ENCODE peak calls at places on chromosomes 1 and 21, in four cellular contexts. R is small intestine, P is hepatocyte, K is upper lobe of right lung. T is an unnamed sample.

GRCh38 chr1:220748091-220748934 is at the start of gene MTARC2:
- DNase-seq in R (peak), P (peak), K (peak), T (no peak)

GRCh38 chr1:169070958-169071357 is 35.5 kb upstream of the ATP1B1 start:
- DNase-seq in R (no peak), P (no peak), K (no peak), T (no peak)

GRCh38 chr1:215079456-215079855 is 3.1 kb upstream of the KCNK2 start:
- DNase-seq in R (no peak), P (no peak), K (no peak), T (no peak)

GRCh38 chr1:156295391-156295947 is at the start of gene GLMP:
- DNase-seq in R (peak), P (peak), K (peak), T (no peak)

GRCh38 chr1:50873458-50874187 is 86.4 kb downstream of the FAF1 start:
- DNase-seq in R (peak), P (peak), K (no peak), T (peak)

GRCh38 chr1:23133587-23133986 is 35.1 kb downstream of the LUZP1 start:
- DNase-seq in R (no peak), P (no peak), K (no peak), T (no peak)

GRCh38 chr1:233281711-233282581 is 13.6 kb downstream of the PCNX2 start:
- DNase-seq in R (peak), P (no peak), K (no peak), T (no peak)

GRCh38 chr1:22518379-22518778 is 44.9 kb upstream of the EPHA8 start:
- DNase-seq in R (no peak), P (no peak), K (no peak), T (no peak)

GRCh38 chr21:27390384-27390783 is 423.5 kb upstream of the ADAMTS5 start:
- DNase-seq in R (no peak), P (no peak), K (no peak), T (no peak)

GRCh38 chr1:203425668-203425999 is 50.0 kb upstream of the PRELP start:
- DNase-seq in R (peak), P (peak), K (no peak), T (no peak)

GRCh38 chr1:46114925-46115603 is 17.4 kb downstream of the PIK3R3 start:
- DNase-seq in R (no peak), P (no peak), K (no peak), T (no peak)

GRCh38 chr1:62613890-62614289 is 16.6 kb downstream of the ANGPTL3 start:
- DNase-seq in R (no peak), P (no peak), K (no peak), T (no peak)

GRCh38 chr1:93675931-93676330 is 5.7 kb downstream of the BCAR3 start:
- DNase-seq in R (no peak), P (no peak), K (no peak), T (no peak)

GRCh38 chr1:198701766-198702539 is 63.1 kb downstream of the PTPRC start:
- DNase-seq in R (no peak), P (no peak), K (no peak), T (no peak)

GRCh38 chr1:44808938-44809917 is 905 bp downstream of the BTBD19 start:
- DNase-seq in R (peak), P (peak), K (peak), T (no peak)

GRCh38 chr1:4825841-4826450 is 171.5 kb downstream of the AJAP1 start:
- DNase-seq in R (no peak), P (peak), K (no peak), T (no peak)

DNA sequence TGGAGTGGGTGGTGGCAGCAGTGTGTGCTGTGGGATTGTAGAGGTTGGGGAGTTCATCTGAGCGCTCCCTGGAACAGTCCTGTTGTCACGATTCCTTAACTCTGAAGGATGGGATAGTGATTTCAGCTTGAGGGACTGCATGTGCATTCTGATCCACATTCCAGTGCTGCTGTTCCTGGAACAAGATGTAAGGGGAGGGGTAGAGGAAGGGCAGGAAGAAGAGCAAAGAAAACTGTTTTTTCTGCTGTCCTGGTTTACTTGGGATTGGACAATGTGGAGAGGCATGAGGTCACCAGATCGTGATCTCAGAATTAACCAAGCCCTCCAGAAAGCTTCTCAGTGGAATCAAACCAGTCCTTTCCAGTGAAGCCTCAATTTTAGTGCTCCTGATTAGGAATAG is 64.0 kb downstream of the UCK2 start:
- DNase-seq in R (no peak), P (no peak), K (no peak), T (no peak)
- H3K27ac ChIP-seq in R (no peak), P (no peak), K (no peak), T (no peak)

GRCh38 chr1:56453016-56453721 is 126.2 kb downstream of the PLPP3 start:
- DNase-seq in R (no peak), P (peak), K (peak), T (no peak)
- H3K27ac ChIP-seq in R (no peak), P (peak), K (no peak), T (no peak)

GRCh38 chr1:206032356-206033140 is 8.9 kb upstream of the CTSE start:
- DNase-seq in R (no peak), P (no peak), K (no peak), T (no peak)
- H3K27ac ChIP-seq in R (no peak), P (no peak), K (no peak), T (no peak)

GRCh38 chr1:28915036-28915895 is 897 bp downstream of the EPB41 start:
- DNase-seq in R (peak), P (peak), K (no peak), T (no peak)
- H3K27ac ChIP-seq in R (peak), P (peak), K (no peak), T (no peak)

DNA sequence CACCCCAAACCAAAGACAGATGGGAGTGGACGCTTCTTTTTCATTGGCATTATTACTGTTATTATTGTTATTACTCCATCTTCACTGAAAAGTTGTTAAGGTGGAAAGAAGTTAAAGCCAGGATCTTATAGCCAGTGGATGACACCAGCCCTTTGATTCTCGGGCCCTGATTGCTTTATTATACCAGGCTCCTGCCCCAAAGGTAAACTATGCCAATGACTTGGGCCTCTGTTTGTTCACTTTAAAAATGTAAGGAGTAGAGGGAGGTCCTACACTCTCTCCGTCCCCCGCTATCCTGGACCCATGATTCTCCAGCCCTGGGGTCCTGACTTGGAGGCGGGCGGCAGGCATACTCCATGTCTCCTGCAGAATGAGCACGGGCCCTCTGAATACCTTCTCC is 106.8 kb downstream of the TOMM20 start:
- DNase-seq in R (no peak), P (no peak), K (no peak), T (no peak)
- H3K27ac ChIP-seq in R (no peak), P (peak), K (no peak), T (no peak)

GRCh38 chr1:183870351-183871077 is 65.6 kb downstream of the RGL1 start:
- DNase-seq in R (no peak), P (no peak), K (no peak), T (no peak)

GRCh38 chr1:183869671-183870070 is 64.8 kb downstream of the RGL1 start:
- DNase-seq in R (no peak), P (no peak), K (no peak), T (no peak)

GRCh38 chr1:183871142-183871541 is 66.2 kb downstream of the RGL1 start:
- DNase-seq in R (no peak), P (peak), K (no peak), T (peak)

GRCh38 chr1:183872406-183872805 is 67.5 kb downstream of the RGL1 start:
- DNase-seq in R (no peak), P (no peak), K (no peak), T (no peak)

GRCh38 chr1:183871568-183871967 is 66.6 kb downstream of the RGL1 start:
- DNase-seq in R (no peak), P (no peak), K (no peak), T (no peak)
- H3K27ac ChIP-seq in R (peak), P (peak), K (peak), T (peak)

GRCh38 chr1:91796390-91796654 is 89.6 kb downstream of the TGFBR3 start:
- DNase-seq in R (no peak), P (no peak), K (no peak), T (no peak)

GRCh38 chr1:91798241-91798648 is 87.7 kb downstream of the TGFBR3 start:
- DNase-seq in R (no peak), P (no peak), K (no peak), T (no peak)

GRCh38 chr1:91793877-91794276 is 92.1 kb downstream of the TGFBR3 start:
- DNase-seq in R (no peak), P (no peak), K (no peak), T (no peak)

GRCh38 chr1:91797164-91797563 is 88.8 kb downstream of the TGFBR3 start:
- DNase-seq in R (no peak), P (no peak), K (no peak), T (no peak)

DNA sequence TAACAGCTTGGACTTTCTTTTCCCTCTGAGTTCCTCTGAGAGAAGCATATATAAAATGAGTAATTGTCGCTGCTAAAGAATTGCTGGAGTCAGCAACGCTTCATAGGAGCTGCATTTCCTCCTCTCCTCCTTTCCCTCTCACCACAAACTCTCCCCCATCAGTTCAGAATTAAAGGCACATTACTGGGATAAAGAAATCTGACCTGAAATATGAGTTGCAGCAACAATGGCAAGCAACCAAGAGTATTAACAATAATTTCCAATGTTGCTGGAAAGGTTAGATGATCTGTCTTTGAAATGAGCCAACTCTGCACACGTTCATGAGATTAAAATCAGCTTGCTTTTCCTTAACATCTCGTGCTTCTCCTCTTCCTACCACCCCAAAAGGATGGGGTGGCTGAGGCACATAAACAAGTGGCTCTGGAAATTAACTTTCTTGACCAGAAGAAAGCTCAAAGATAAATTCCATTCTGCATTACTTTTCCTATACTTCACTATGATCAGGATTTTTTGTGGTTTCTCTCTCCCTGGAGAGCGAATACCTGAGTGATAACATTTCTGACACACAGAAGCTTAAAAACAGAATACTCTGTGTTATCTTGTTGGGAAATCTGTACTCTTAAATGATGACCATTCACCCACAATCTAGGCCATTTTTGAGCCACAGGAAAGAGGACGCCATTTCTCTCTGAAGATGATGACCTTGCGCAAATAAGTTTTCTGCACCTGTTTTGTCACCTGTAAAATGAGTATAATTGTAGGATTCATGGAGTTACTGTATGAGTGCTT is 90.2 kb downstream of the TGFBR3 start:
- DNase-seq in R (no peak), P (no peak), K (no peak), T (no peak)
- H3K27ac ChIP-seq in R (no peak), P (peak), K (no peak), T (no peak)

GRCh38 chr1:231019711-231020110 is 20.3 kb downstream of the FAM89A start:
- DNase-seq in R (no peak), P (no peak), K (no peak), T (no peak)

GRCh38 chr1:231016234-231016633 is 23.8 kb downstream of the FAM89A start:
- DNase-seq in R (no peak), P (no peak), K (no peak), T (peak)

GRCh38 chr1:231013391-231014015 is 26.6 kb downstream of the FAM89A start:
- DNase-seq in R (no peak), P (no peak), K (no peak), T (no peak)

GRCh38 chr1:231020139-231020601 is 19.9 kb downstream of the FAM89A start:
- DNase-seq in R (no peak), P (no peak), K (no peak), T (no peak)

DNA sequence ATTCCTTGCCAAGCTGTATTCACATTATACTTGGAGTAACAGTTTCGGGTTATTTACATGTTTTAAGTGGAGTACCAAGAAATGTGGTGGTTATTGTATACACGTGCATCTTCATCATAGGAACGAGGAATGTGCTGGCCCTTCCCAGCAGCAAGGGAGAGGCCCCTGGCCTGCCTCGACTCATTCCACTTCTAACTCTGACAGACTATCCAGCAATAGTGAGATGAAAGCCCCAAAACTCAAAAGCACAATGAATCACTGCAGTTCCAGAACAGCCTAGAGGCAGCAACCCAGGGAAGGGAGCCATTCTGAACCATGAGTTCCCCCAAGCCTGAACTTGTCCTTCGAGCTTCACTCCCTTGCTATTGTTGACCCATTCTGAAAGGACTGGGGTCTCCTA is 23.1 kb downstream of the FAM89A start:
- DNase-seq in R (no peak), P (no peak), K (no peak), T (peak)
- H3K27ac ChIP-seq in R (no peak), P (no peak), K (no peak), T (peak)

GRCh38 chr1:208184993-208185703 is 59.0 kb downstream of the PLXNA2 start:
- DNase-seq in R (no peak), P (no peak), K (no peak), T (no peak)
- H3K27ac ChIP-seq in R (peak), P (peak), K (peak), T (peak)

GRCh38 chr1:163583782-163584181 is 262.0 kb downstream of the NUF2 start:
- DNase-seq in R (no peak), P (no peak), K (no peak), T (no peak)
- H3K27ac ChIP-seq in R (no peak), P (no peak), K (no peak), T (no peak)